ENCODE peak calls at places on chromosomes 4 and X, in six cellular contexts. I is CD8-positive, alpha-beta memory T cell; C is T follicular helper cell; T is EH; K is AG09319; E is kidney epithelial cell. D is an unnamed sample.

GRCh38 chr4:87180767-87181166 is 39.7 kb downstream of the KLHL8 start:
- DNase-seq in I (no peak), C (no peak), T (peak), K (no peak), E (no peak), D (no peak)

GRCh38 chr4:145939856-145940255 is 1.2 kb upstream of the ZNF827 start:
- DNase-seq in I (no peak), C (no peak), T (peak), K (no peak), E (no peak), D (no peak)

GRCh38 chr4:40511017-40511614 is 118.5 kb downstream of the RBM47 start:
- DNase-seq in I (no peak), C (no peak), T (no peak), K (no peak), E (no peak), D (no peak)

GRCh38 chr4:123659759-123660158 is 263.2 kb downstream of the SPRY1 start:
- DNase-seq in I (no peak), C (no peak), T (peak), K (no peak), E (no peak), D (peak)

GRCh38 chr4:137283737-137284136 is 248.6 kb downstream of the PCDH18 start:
- DNase-seq in I (no peak), C (no peak), T (peak), K (no peak), E (no peak), D (no peak)

GRCh38 chrX:135931644-135932487 is 38.4 kb downstream of the SAGE1 start:
- DNase-seq in I (peak), C (peak), T (peak), K (peak), E (no peak), D (peak)

GRCh38 chr4:8308856-8309771 is 39.6 kb downstream of the HTRA3 start:
- DNase-seq in I (no peak), C (no peak), T (no peak), K (no peak), E (no peak), D (no peak)

GRCh38 chr4:72302981-72303704 is 265.9 kb downstream of the ADAMTS3 start:
- DNase-seq in I (peak), C (no peak), T (peak), K (no peak), E (no peak), D (peak)

GRCh38 chr4:164807611-164808010 is 53.7 kb downstream of the SMIM31 start:
- DNase-seq in I (no peak), C (no peak), T (no peak), K (no peak), E (no peak), D (no peak)

GRCh38 chrX:110389570-110389969 is 30.9 kb downstream of the RTL9 start:
- DNase-seq in I (no peak), C (no peak), T (no peak), K (no peak), E (no peak), D (no peak)

GRCh38 chr4:158581161-158581560 is 59.5 kb downstream of the RXFP1 start:
- DNase-seq in I (no peak), C (no peak), T (peak), K (no peak), E (no peak), D (no peak)

GRCh38 chr4:140296871-140297570 is 76.4 kb upstream of the SCOC start:
- DNase-seq in I (no peak), C (no peak), T (no peak), K (no peak), E (no peak), D (peak)

GRCh38 chr4:88147799-88148217 is 10.6 kb downstream of the ABCG2 start:
- DNase-seq in I (no peak), C (no peak), T (no peak), K (no peak), E (no peak), D (no peak)

GRCh38 chr4:3491681-3492405 is 28.7 kb downstream of the DOK7 start:
- DNase-seq in I (no peak), C (no peak), T (peak), K (no peak), E (peak), D (no peak)

GRCh38 chr4:24186466-24186865 is 296.6 kb upstream of the PPARGC1A start:
- DNase-seq in I (no peak), C (no peak), T (no peak), K (no peak), E (no peak), D (no peak)

GRCh38 chrX:92260102-92260501 is 480.9 kb downstream of the PCDH11X start:
- DNase-seq in I (no peak), C (no peak), T (no peak), K (no peak), E (no peak), D (peak)

GRCh38 chrX:41384041-41384705 is 50.2 kb downstream of the DDX3X start:
- DNase-seq in I (no peak), C (peak), T (peak), K (peak), E (peak), D (peak)

GRCh38 chr4:21742326-21742725 is 206.2 kb downstream of the KCNIP4 start:
- DNase-seq in I (no peak), C (no peak), T (peak), K (no peak), E (no peak), D (no peak)

GRCh38 chrX:38000706-38001105 is 5.6 kb upstream of the SYTL5 start:
- DNase-seq in I (no peak), C (no peak), T (no peak), K (no peak), E (no peak), D (no peak)

GRCh38 chrX:7582191-7582590 is 260.8 kb upstream of the VCX start:
- DNase-seq in I (no peak), C (no peak), T (no peak), K (no peak), E (no peak), D (no peak)

GRCh38 chrX:9995855-9996339 is 28.7 kb downstream of the CLDN34 start:
- DNase-seq in I (peak), C (peak), T (peak), K (peak), E (no peak), D (peak)

GRCh38 chrX:9566150-9566621 is 101.3 kb downstream of the TBL1X start:
- DNase-seq in I (no peak), C (no peak), T (peak), K (peak), E (peak), D (peak)

GRCh38 chr4:10619220-10619619 is 65.3 kb downstream of the CLNK start:
- DNase-seq in I (no peak), C (no peak), T (peak), K (no peak), E (no peak), D (peak)

GRCh38 chr4:183727482-183727881 is 68.4 kb downstream of the TRAPPC11 start:
- DNase-seq in I (no peak), C (no peak), T (no peak), K (no peak), E (no peak), D (no peak)

GRCh38 chr4:52057196-52057595 is 6.1 kb downstream of the SPATA18 start:
- DNase-seq in I (no peak), C (no peak), T (no peak), K (no peak), E (no peak), D (no peak)

GRCh38 chrX:45309096-45309495 is 108.4 kb upstream of the DIPK2B start:
- DNase-seq in I (no peak), C (no peak), T (peak), K (no peak), E (no peak), D (no peak)

GRCh38 chrX:19904778-19905367 is 17.5 kb upstream of the SH3KBP1 start:
- DNase-seq in I (peak), C (no peak), T (peak), K (no peak), E (no peak), D (peak)